ENCODE peak calls at places on chromosomes 6 and 20, in eight cellular contexts. C, Y, H, S, A, D, B and T are unnamed samples.

GRCh38 chr6:391559-392440 is at the start of gene IRF4:
- DNase-seq in C (peak), S (peak), D (no peak), H (peak), B (no peak), A (no peak), Y (peak), T (no peak)

GRCh38 chr6:8017276-8017701 is 46.9 kb downstream of the BLOC1S5 start:
- DNase-seq in B (no peak), A (no peak), H (no peak), C (no peak), Y (no peak), D (no peak), S (peak), T (no peak)

GRCh38 chr6:37285861-37286311 is 27.9 kb upstream of the TMEM217 start:
- DNase-seq in D (no peak), Y (no peak), C (no peak), H (no peak), B (no peak), S (no peak), A (no peak), T (no peak)

GRCh38 chr6:89500486-89501020 is 67.6 kb downstream of the ANKRD6 start:
- DNase-seq in Y (no peak), C (no peak), A (no peak), B (no peak), H (no peak), S (no peak), D (no peak), T (no peak)

GRCh38 chr20:63678667-63679465 is 17.6 kb upstream of the TNFRSF6B start:
- DNase-seq in Y (no peak), A (no peak), C (no peak), B (no peak), D (no peak), H (no peak), S (no peak), T (no peak)

GRCh38 chr6:28940294-28940858 is 16.6 kb upstream of the TRIM27 start:
- DNase-seq in C (peak), H (peak), Y (no peak), S (no peak), A (peak), B (no peak), D (no peak), T (no peak)

GRCh38 chr6:159720708-159721107 is 6.6 kb upstream of the WTAP start:
- DNase-seq in B (peak), A (no peak), Y (peak), D (no peak), H (peak), S (peak), C (peak), T (no peak)

GRCh38 chr6:168007592-168008338 is 10.3 kb downstream of the KIF25 start:
- DNase-seq in D (peak), Y (peak), B (peak), C (no peak), S (no peak), H (no peak), A (no peak), T (peak)

GRCh38 chr20:48582361-48582991 is 245.3 kb downstream of the PREX1 start:
- DNase-seq in B (no peak), C (no peak), A (no peak), D (no peak), H (no peak), Y (no peak), S (no peak), T (no peak)

GRCh38 chr20:38900606-38901005 is 25.6 kb upstream of the FAM83D start:
- DNase-seq in H (no peak), Y (no peak), B (no peak), A (no peak), C (no peak), D (no peak), S (no peak), T (no peak)

GRCh38 chr20:41505198-41505597 is 113.0 kb downstream of the CHD6 start:
- DNase-seq in S (no peak), A (no peak), B (no peak), D (no peak), H (no peak), C (no peak), Y (no peak), T (no peak)

GRCh38 chr20:17971571-17972013 is 2.8 kb downstream of the MGME1 start:
- DNase-seq in C (no peak), Y (no peak), D (no peak), B (no peak), H (no peak), A (no peak), S (no peak), T (no peak)

GRCh38 chr20:44716309-44717106 is 1.3 kb downstream of the CCN5 start:
- DNase-seq in B (no peak), D (no peak), C (no peak), Y (no peak), S (no peak), H (no peak), A (no peak), T (no peak)

GRCh38 chr6:6003334-6004146 is 3.2 kb downstream of the NRN1 start:
- DNase-seq in B (no peak), H (peak), C (no peak), D (no peak), S (no peak), Y (peak), A (peak), T (no peak)

GRCh38 chr6:117018771-117019170 is 141.7 kb downstream of the RFX6 start:
- DNase-seq in S (no peak), D (peak), Y (no peak), C (no peak), A (no peak), H (no peak), B (no peak), T (no peak)

GRCh38 chr6:48389146-48390043 is 278.4 kb upstream of the PTCHD4 start:
- DNase-seq in H (no peak), S (no peak), Y (no peak), D (no peak), C (no peak), A (no peak), B (no peak), T (no peak)

GRCh38 chr20:36153754-36154695 is 515 bp upstream of the EPB41L1 start:
- DNase-seq in H (peak), S (no peak), D (no peak), C (peak), A (peak), B (no peak), Y (peak), T (peak)

GRCh38 chr20:25214416-25214770 is 18.9 kb downstream of the ENTPD6 start:
- DNase-seq in C (no peak), S (no peak), B (no peak), H (no peak), Y (no peak), D (no peak), A (no peak), T (no peak)

GRCh38 chr6:22882581-22882980 is 313.2 kb downstream of the HDGFL1 start:
- DNase-seq in H (no peak), S (no peak), B (no peak), C (no peak), A (no peak), Y (no peak), D (no peak), T (no peak)

GRCh38 chr20:48358176-48358575 is 469.6 kb downstream of the PREX1 start:
- DNase-seq in B (no peak), Y (no peak), A (no peak), C (no peak), S (no peak), H (no peak), D (no peak), T (no peak)

GRCh38 chr6:147900191-147900830 is 391.8 kb downstream of the SAMD5 start:
- DNase-seq in Y (no peak), S (no peak), C (no peak), H (no peak), D (no peak), A (no peak), B (no peak), T (no peak)

GRCh38 chr6:27836080-27836782 is 76.0 kb downstream of the OR2B2 start:
- DNase-seq in A (no peak), H (no peak), B (no peak), Y (peak), S (peak), D (no peak), C (no peak), T (no peak)

GRCh38 chr6:1789092-1789491 is 179.4 kb downstream of the FOXC1 start:
- DNase-seq in Y (no peak), D (no peak), C (no peak), A (no peak), B (no peak), S (no peak), H (no peak), T (no peak)

GRCh38 chr20:18717062-18717461 is 96.5 kb upstream of the SCP2D1 start:
- DNase-seq in D (no peak), Y (no peak), S (no peak), A (no peak), H (no peak), C (no peak), B (no peak), T (no peak)

GRCh38 chr6:51472745-51473483 is 614.5 kb downstream of the PKHD1 start:
- DNase-seq in D (no peak), H (no peak), C (no peak), A (no peak), Y (no peak), S (no peak), B (no peak), T (no peak)

GRCh38 chr6:90183587-90184333 is 112.9 kb downstream of the BACH2 start:
- DNase-seq in S (no peak), Y (no peak), B (no peak), A (no peak), D (no peak), H (no peak), C (no peak), T (no peak)

GRCh38 chr6:154341326-154341725 is 15.3 kb downstream of the IPCEF1 start:
- DNase-seq in C (no peak), H (no peak), B (no peak), A (no peak), D (no peak), Y (no peak), S (no peak), T (no peak)

GRCh38 chr6:151388997-151389639 is 2.2 kb downstream of the ZBTB2 start:
- DNase-seq in D (no peak), B (no peak), C (peak), S (no peak), Y (no peak), H (peak), A (no peak), T (no peak)

GRCh38 chr6:149129401-149130077 is 188.0 kb upstream of the TAB2 start:
- DNase-seq in B (no peak), D (peak), C (no peak), H (no peak), Y (peak), S (no peak), A (no peak), T (no peak)

GRCh38 chr6:78909391-78909790 is 42.0 kb downstream of the IRAK1BP1 start:
- DNase-seq in H (no peak), B (no peak), S (peak), Y (peak), A (no peak), D (peak), C (no peak), T (no peak)